ENCODE peak calls at places on chromosome 13, in six cellular contexts. V is K562, B is A549, J is endothelial cell of umbilical vein, P is GM12878, R is HepG2. O is an unnamed sample.

GRCh38 chr13:40061466-40062450 is 406.3 kb downstream of the COG6 start:
- DNase-seq in V (no peak), B (no peak), J (no peak), P (no peak), R (no peak), O (no peak)

GRCh38 chr13:77620138-77620537 is 77.3 kb upstream of the SLAIN1 start:
- DNase-seq in V (no peak), B (no peak), J (no peak), P (no peak), R (no peak), O (no peak)

GRCh38 chr13:106156468-106156867 is 379.0 kb downstream of the EFNB2 start:
- DNase-seq in V (no peak), B (no peak), J (peak), P (no peak), R (no peak), O (no peak)

GRCh38 chr13:33512880-33513554 is 227.5 kb upstream of the STARD13 start:
- DNase-seq in V (no peak), B (no peak), J (no peak), P (no peak), R (no peak), O (no peak)

GRCh38 chr13:46232281-46232680 is 20.6 kb downstream of the LRRC63 start:
- DNase-seq in V (no peak), B (no peak), J (peak), P (no peak), R (no peak), O (no peak)

GRCh38 chr13:44311011-44311481 is 62.6 kb upstream of the SERP2 start:
- DNase-seq in V (no peak), B (no peak), J (no peak), P (no peak), R (no peak), O (no peak)

GRCh38 chr13:48178126-48178525 is 54.9 kb upstream of the ITM2B start:
- DNase-seq in V (no peak), B (no peak), J (peak), P (no peak), R (no peak), O (no peak)

GRCh38 chr13:20608438-20609020 is 41.6 kb downstream of the IFT88 start:
- DNase-seq in V (no peak), B (no peak), J (no peak), P (no peak), R (no peak), O (no peak)

GRCh38 chr13:21100211-21100610 is 38.8 kb upstream of the LATS2 start:
- DNase-seq in V (no peak), B (no peak), J (no peak), P (no peak), R (no peak), O (no peak)

GRCh38 chr13:28438598-28439334 is 56.2 kb downstream of the FLT1 start:
- DNase-seq in V (no peak), B (no peak), J (no peak), P (no peak), R (no peak), O (no peak)

GRCh38 chr13:33767140-33767539 is 50.8 kb upstream of the RFC3 start:
- DNase-seq in V (no peak), B (no peak), J (no peak), P (no peak), R (no peak), O (no peak)

GRCh38 chr13:21470785-21471184 is 11.7 kb upstream of the ZDHHC20 start:
- DNase-seq in V (no peak), B (no peak), J (no peak), P (no peak), R (no peak), O (no peak)

GRCh38 chr13:110158201-110158600 is 148.8 kb downstream of the COL4A1 start:
- DNase-seq in V (no peak), B (no peak), J (no peak), P (no peak), R (no peak), O (peak)

GRCh38 chr13:37640499-37640898 is 41.9 kb upstream of the POSTN start:
- DNase-seq in V (peak), B (peak), J (peak), P (no peak), R (no peak), O (peak)

GRCh38 chr13:113064534-113065405 is 40.8 kb upstream of the F7 start:
- DNase-seq in V (peak), B (peak), J (no peak), P (no peak), R (no peak), O (peak)

GRCh38 chr13:98843482-98843877 is 91.0 kb upstream of the SLC15A1 start:
- DNase-seq in V (no peak), B (no peak), J (no peak), P (no peak), R (no peak), O (no peak)

GRCh38 chr13:101915333-101915732 is 462.9 kb downstream of the ITGBL1 start:
- DNase-seq in V (no peak), B (no peak), J (no peak), P (no peak), R (no peak), O (no peak)

GRCh38 chr13:101916758-101917474 is 464.4 kb downstream of the ITGBL1 start:
- DNase-seq in V (no peak), B (no peak), J (no peak), P (no peak), R (no peak), O (no peak)

GRCh38 chr13:101915755-101916107 is 463.3 kb downstream of the ITGBL1 start:
- DNase-seq in V (no peak), B (no peak), J (no peak), P (no peak), R (no peak), O (no peak)

GRCh38 chr13:101917475-101917810 is 465.0 kb downstream of the ITGBL1 start:
- DNase-seq in V (no peak), B (no peak), J (no peak), P (no peak), R (no peak), O (no peak)

DNA sequence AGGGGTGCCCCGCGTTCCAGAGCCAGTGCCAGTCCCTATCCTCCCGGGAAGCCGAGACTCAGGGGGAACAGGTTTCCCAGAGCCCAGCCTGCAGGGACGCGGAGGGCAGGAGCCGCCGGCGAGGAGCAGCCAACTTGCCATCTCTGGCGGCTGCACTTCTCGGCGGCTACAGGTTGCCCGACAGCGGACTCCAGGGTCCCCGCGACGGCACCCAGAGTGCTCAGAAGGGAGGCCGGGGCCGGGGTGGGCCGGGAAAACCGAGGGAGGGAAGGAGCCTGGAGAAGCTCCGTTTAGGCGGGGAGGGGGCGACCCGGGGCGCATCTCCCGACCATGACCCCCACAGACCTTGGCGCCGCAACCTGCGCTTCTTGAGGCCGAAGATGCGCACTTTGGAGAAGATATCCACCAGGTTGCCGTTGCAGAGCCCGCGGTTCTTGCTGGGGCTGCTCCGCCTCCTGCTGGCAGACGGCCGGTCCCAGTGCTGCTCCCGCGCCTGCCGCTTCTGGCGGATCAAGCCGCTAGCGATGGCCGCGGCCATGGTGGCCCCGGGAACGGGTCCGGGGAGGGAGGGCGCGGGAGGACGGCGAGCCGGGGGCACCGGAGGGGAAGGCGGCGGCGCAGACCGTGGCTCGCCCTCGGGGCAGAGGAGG is 463.8 kb downstream of the ITGBL1 start:
- DNase-seq in V (peak), B (peak), J (no peak), P (no peak), R (no peak), O (no peak)
- TF ChIP-seq CTCF in V (no peak), B (no peak), J (no peak), P (no peak), R (peak), O (no peak)

GRCh38 chr13:24107955-24108614 is 52.4 kb upstream of the SPATA13 start:
- DNase-seq in V (no peak), B (no peak), J (no peak), P (no peak), R (no peak), O (no peak)
- TF ChIP-seq MYC in V (no peak), B (no peak), J (no peak), P (no peak), R (no peak), O (no peak)

GRCh38 chr13:74767031-74767430 is 632.8 kb upstream of the KLF12 start:
- DNase-seq in V (no peak), B (no peak), J (no peak), P (no peak), R (no peak), O (peak)
- H3K4me3 ChIP-seq in V (no peak), B (no peak), J (no peak), P (no peak), R (no peak), O (no peak)

GRCh38 chr13:25267715-25268114 is 19.6 kb downstream of the MTMR6 start:
- DNase-seq in V (no peak), B (no peak), J (peak), P (no peak), R (no peak), O (peak)
- TF ChIP-seq CTCF in V (peak), B (no peak), J (no peak), P (peak), R (peak), O (peak)

O was measured in NB4.